ENCODE peak calls at places on chromosomes 4 and X, in four cellular contexts. O, A, I and Q are unnamed samples.
A peak's percentile ranks its signal among the peaks of the same experiment; 100 is the strongest.

GRCh38 chrX:39484669-39485068 is 613.1 kb downstream of the BCOR start:
- DNase-seq in O (no peak), A (no peak), I (no peak), Q (no peak)

GRCh38 chr4:6887591-6888371 is 21.8 kb upstream of the TBC1D14 start:
- DNase-seq in O (no peak), A (no peak), I (no peak), Q (no peak)

GRCh38 chr4:128868758-128869157 is 59.3 kb downstream of the JADE1 start:
- DNase-seq in O (no peak), A (no peak), I (no peak), Q (no peak)

GRCh38 chr4:12897954-12898353 is 586.2 kb downstream of the RAB28 start:
- DNase-seq in O (no peak), A (no peak), I (no peak), Q (no peak)

GRCh38 chr4:148649669-148650331 is 207.6 kb upstream of the NR3C2 start:
- DNase-seq in O (no peak), A (no peak), I (no peak), Q (peak; percentile 44)

GRCh38 chrX:129529685-129530281 is 6.5 kb upstream of the SMARCA1 start:
- DNase-seq in O (no peak), A (no peak), I (no peak), Q (peak; percentile 57)

GRCh38 chr4:81352476-81352875 is 119.2 kb downstream of the RASGEF1B start:
- DNase-seq in O (no peak), A (no peak), I (no peak), Q (peak; percentile 70)

GRCh38 chr4:100722133-100722532 is 204.3 kb upstream of the EMCN start:
- DNase-seq in O (no peak), A (no peak), I (no peak), Q (no peak)

GRCh38 chr4:147088141-147088540 is 142.5 kb upstream of the TTC29 start:
- DNase-seq in O (no peak), A (no peak), I (no peak), Q (peak; percentile 56)

GRCh38 chr4:163895369-163896005 is 401.0 kb downstream of the TMA16 start:
- DNase-seq in O (no peak), A (no peak), I (no peak), Q (no peak)

GRCh38 chr4:1417522-1418390 is 11.5 kb upstream of the NKX1-1 start:
- DNase-seq in O (no peak), A (peak; percentile 19), I (no peak), Q (no peak)

GRCh38 chr4:80240976-80241375 is 25.5 kb upstream of the FGF5 start:
- DNase-seq in O (no peak), A (no peak), I (no peak), Q (peak; percentile 35)

GRCh38 chr4:25970691-25971427 is 56.8 kb downstream of the SMIM20 start:
- DNase-seq in O (no peak), A (no peak), I (no peak), Q (peak; percentile 50)

GRCh38 chr4:51906167-51906647 is 63.3 kb downstream of the DCUN1D4 start:
- DNase-seq in O (no peak), A (no peak), I (no peak), Q (no peak)

GRCh38 chr4:86218721-86219481 is 141.0 kb downstream of the MAPK10 start:
- DNase-seq in O (no peak), A (no peak), I (no peak), Q (peak; percentile 59)

GRCh38 chrX:81377329-81377728 is 175.4 kb downstream of the SH3BGRL start:
- DNase-seq in O (peak; percentile 2), A (no peak), I (peak; percentile 1), Q (peak; percentile 66)

GRCh38 chr4:108730579-108730978 is 32.3 kb downstream of the ETNPPL start:
- DNase-seq in O (no peak), A (no peak), I (no peak), Q (no peak)

GRCh38 chr4:56937262-56937661 is 29.6 kb downstream of the REST start:
- DNase-seq in O (peak; percentile 47), A (no peak), I (no peak), Q (peak; percentile 74)

GRCh38 chr4:10347281-10347795 is 109.9 kb downstream of the ZNF518B start:
- DNase-seq in O (no peak), A (no peak), I (no peak), Q (no peak)

GRCh38 chr4:186297013-186297645 is 31.1 kb downstream of the F11 start:
- DNase-seq in O (peak; percentile 41), A (no peak), I (peak; percentile 23), Q (peak; percentile 86)

GRCh38 chrX:17860811-17861495 is at the start of gene RAI2:
- DNase-seq in O (no peak), A (peak; percentile 59), I (no peak), Q (peak; percentile 21)

GRCh38 chr4:128825226-128825625 is 15.7 kb downstream of the JADE1 start:
- DNase-seq in O (no peak), A (no peak), I (peak; percentile 46), Q (no peak)

GRCh38 chrX:130228871-130229270 is 39.8 kb downstream of the ZNF280C start:
- DNase-seq in O (no peak), A (no peak), I (no peak), Q (no peak)

GRCh38 chrX:9131066-9131465 is 97.1 kb upstream of the FAM9B start:
- DNase-seq in O (no peak), A (no peak), I (no peak), Q (no peak)

GRCh38 chr4:130808492-130808891 is 1712.5 kb downstream of the C4orf33 start:
- DNase-seq in O (no peak), A (no peak), I (no peak), Q (peak; percentile 65)

GRCh38 chr4:48420172-48420571 is 63.0 kb upstream of the SLC10A4 start:
- DNase-seq in O (no peak), A (no peak), I (no peak), Q (no peak)

GRCh38 chrX:619451-619811 is 11.2 kb upstream of the SHOX start:
- DNase-seq in O (no peak), A (no peak), I (no peak), Q (no peak)

GRCh38 chr4:54661686-54662085 is 3.9 kb downstream of the KIT start:
- DNase-seq in O (no peak), A (no peak), I (no peak), Q (peak; percentile 94)

GRCh38 chr4:54661156-54661555 is 3.4 kb downstream of the KIT start:
- DNase-seq in O (no peak), A (no peak), I (no peak), Q (peak; percentile 65)

GRCh38 chr4:54659213-54660144 is 1.7 kb downstream of the KIT start:
- DNase-seq in O (no peak), A (peak; percentile 42), I (no peak), Q (peak; percentile 59)

GRCh38 chr4:54660591-54660990 is 2.8 kb downstream of the KIT start:
- DNase-seq in O (no peak), A (no peak), I (no peak), Q (no peak)

GRCh38 chr4:54660145-54660535 is 2.4 kb downstream of the KIT start:
- DNase-seq in O (no peak), A (no peak), I (no peak), Q (no peak)
- H3K4me3 ChIP-seq in O (no peak overlapping the region), A (peak overlapping the region; percentile 73), I (no peak overlapping the region), Q (no peak overlapping the region)

GRCh38 chr4:37995981-37996770 is 36.0 kb downstream of the PTTG2 start:
- DNase-seq in O (no peak), A (no peak), I (no peak), Q (no peak)

GRCh38 chr4:38002451-38003071 is 42.4 kb downstream of the PTTG2 start:
- DNase-seq in O (no peak), A (no peak), I (no peak), Q (no peak)

GRCh38 chr4:38001927-38002326 is 41.7 kb downstream of the PTTG2 start:
- DNase-seq in O (no peak), A (no peak), I (no peak), Q (no peak)

GRCh38 chr4:37998225-37998624 is 38.0 kb downstream of the PTTG2 start:
- DNase-seq in O (no peak), A (no peak), I (no peak), Q (no peak)

DNA sequence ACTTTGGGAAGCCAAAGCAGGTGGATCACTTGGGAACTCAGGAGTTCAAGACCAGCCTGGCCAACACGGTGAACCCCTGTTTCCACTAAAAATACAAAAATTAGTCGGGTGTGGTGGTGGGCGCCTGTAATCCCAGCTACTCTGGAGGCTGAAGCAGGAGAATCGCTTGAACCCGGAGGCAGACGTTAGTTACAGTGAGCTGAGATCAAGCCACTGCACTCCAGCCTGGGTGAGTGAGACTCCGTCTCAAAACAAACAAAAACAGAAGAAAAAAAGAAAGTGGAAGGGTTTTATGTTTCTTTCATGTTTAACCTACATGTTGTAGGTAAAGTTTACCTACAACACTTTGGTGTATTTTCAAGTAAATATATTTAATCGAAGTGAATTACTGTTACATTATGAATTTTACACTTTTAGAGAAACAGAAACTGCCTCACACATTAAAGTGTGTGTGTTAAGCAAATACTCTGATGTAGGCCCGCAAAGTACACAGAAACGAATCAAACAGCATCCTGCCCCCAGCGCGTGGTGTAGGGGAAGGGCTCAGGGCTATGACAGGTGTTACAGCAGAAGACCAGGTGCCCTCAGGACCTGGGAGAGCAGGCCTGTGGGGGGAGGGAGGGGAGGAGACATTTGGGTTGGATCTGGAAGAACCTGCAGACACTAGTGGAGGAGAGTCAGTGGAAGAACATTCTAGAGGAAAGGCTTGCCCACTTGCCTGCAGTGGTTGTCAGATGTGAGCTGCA is 39.0 kb downstream of the PTTG2 start:
- DNase-seq in O (no peak), A (no peak), I (no peak), Q (no peak)
- H3K4me1 ChIP-seq in O (no peaks in the 10 kb centered on the region), A (peaks cover 5% of the 10 kb centered on the region), I (no peaks in the 10 kb centered on the region), Q (no peaks in the 10 kb centered on the region)

DNA sequence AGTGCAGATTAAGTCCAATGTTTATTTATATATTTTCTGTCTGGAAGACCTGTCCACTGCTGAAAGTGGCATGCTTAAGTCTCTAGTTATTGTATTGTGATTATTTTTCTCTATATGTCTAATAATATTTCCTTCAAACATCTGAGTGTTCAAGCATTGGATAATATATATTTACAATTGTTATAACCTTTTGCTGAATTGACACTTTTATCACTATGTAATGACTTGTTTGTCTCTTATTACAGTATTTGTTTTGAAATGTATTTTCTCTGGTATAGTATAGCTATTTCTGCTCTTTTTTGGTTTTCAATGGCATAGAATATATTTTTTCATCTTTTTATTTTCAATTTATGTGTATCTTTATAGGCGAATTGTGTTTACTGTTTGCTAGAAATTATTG is 59.7 kb downstream of the EDA2R start:
- DNase-seq in O (no peak), A (no peak), I (no peak), Q (no peak)
- H3K9me3 ChIP-seq in O (no peaks in the 10 kb centered on the region), A (no peaks in the 10 kb centered on the region), I (no peaks in the 10 kb centered on the region), Q (peaks cover 27% of the 10 kb centered on the region)

DNA sequence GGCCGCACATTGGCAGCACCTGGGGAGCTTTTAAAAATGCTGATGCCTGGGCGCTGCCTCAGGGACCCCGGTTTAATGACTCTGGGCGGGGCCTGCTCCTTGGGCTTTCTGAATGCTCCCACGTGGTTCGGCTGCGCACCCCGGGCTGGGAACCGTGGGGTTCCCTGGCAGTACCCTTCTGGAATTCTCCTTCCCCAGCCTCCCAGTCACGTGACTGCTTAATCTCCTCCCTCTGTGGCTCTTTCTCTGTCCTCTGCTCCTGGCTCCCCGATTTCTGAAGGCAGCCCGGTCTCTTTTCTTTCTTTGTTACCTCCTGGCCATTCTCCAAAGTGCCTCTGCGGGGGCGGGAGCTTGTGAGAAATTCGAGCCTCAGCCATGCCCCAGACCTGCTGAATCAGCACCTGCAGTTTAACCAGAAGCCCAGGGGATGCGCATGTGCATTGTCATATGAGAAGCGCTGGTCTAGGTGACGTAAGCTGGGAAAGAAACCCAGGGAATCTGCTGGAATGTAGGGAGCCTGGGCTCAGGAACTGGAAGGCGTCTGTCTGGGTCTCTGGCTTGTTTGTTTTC is 16.6 kb downstream of the CLCN4 start:
- DNase-seq in O (no peak), A (peak; percentile 35), I (no peak), Q (peak; percentile 18)
- H3K4me3 ChIP-seq in O (no peak overlapping the region), A (no peak overlapping the region), I (no peak overlapping the region), Q (peak overlapping the region; percentile 37)